ENCODE peak calls at places on chromosomes 12 and 14, in nine cellular contexts. M is stimulated activated effector memory CD8-positive, alpha-beta T cell treated with anti-CD3 and anti-CD28 coated beads, Interleukin-12 subunit alpha, Interleukin-12 subunit beta, amount 100 ng/mL, for 72 hours; Z is nephron progenitor cell; P is AG08395; V is stimulated activated CD8-positive, alpha-beta memory T cell treated with anti-CD3 and anti-CD28 coated beads, Interleukin-15, amount 100 ng/mL, for 24 hours; X is AG09309; Y is stimulated activated CD4-positive, alpha-beta T cell treated with anti-CD3 and anti-CD28 coated beads, Interleukin-12 subunit alpha, Interleukin-12 subunit beta, amount 100 ng/mL, for 24 hours; E is naive thymus-derived CD4-positive, alpha-beta T cell; G is gastrocnemius medialis. U is an unnamed sample.

GRCh38 chr12:66900616-66901015 is 221.7 kb upstream of the GRIP1 start:
- DNase-seq in Y (no peak), E (no peak), M (no peak), V (no peak), Z (no peak), G (no peak), X (no peak), P (no peak), U (no peak)

GRCh38 chr12:8031872-8032241 is 659 bp upstream of the FOXJ2 start:
- DNase-seq in Z (no peak), E (peak), Y (no peak), G (no peak), X (no peak), V (no peak), M (no peak), P (no peak), U (no peak)

GRCh38 chr12:96255077-96255476 is 60.9 kb downstream of the ELK3 start:
- DNase-seq in V (no peak), E (no peak), G (peak), M (peak), Z (no peak), Y (no peak), P (peak), X (no peak), U (no peak)

GRCh38 chr14:51087024-51087423 is 7.9 kb downstream of the TRIM9 start:
- DNase-seq in V (no peak), M (no peak), E (no peak), Z (no peak), P (no peak), X (no peak), G (no peak), Y (no peak), U (no peak)

GRCh38 chr14:68574906-68575305 is 218.0 kb downstream of the ZFP36L1 start:
- DNase-seq in E (no peak), X (no peak), M (no peak), Z (no peak), Y (no peak), G (no peak), V (no peak), P (peak), U (no peak)

GRCh38 chr12:104503191-104503590 is 46.4 kb downstream of the CHST11 start:
- DNase-seq in Z (no peak), Y (no peak), V (no peak), P (no peak), E (no peak), M (no peak), X (no peak), G (no peak), U (no peak)

GRCh38 chr12:5808956-5809355 is 136.1 kb downstream of the ANO2 start:
- DNase-seq in X (peak), E (no peak), P (peak), G (no peak), Z (no peak), M (no peak), Y (no peak), V (no peak), U (no peak)

GRCh38 chr12:89156324-89156723 is 196.0 kb downstream of the DUSP6 start:
- DNase-seq in P (no peak), Z (no peak), G (no peak), E (no peak), M (no peak), Y (no peak), V (no peak), X (no peak), U (no peak)

GRCh38 chr12:6950944-6951540 is at the start of gene PTPN6:
- DNase-seq in G (no peak), P (no peak), M (peak), V (no peak), Z (no peak), E (peak), X (no peak), Y (peak), U (no peak)

GRCh38 chr14:21268612-21269251 is 510 bp downstream of the HNRNPC start:
- DNase-seq in X (no peak), Z (peak), M (no peak), E (peak), V (no peak), G (peak), Y (no peak), P (no peak), U (peak)

GRCh38 chr12:65878540-65878939 is 54.3 kb downstream of the HMGA2 start:
- DNase-seq in Z (no peak), E (no peak), P (peak), V (no peak), Y (no peak), M (no peak), G (no peak), X (no peak), U (no peak)

GRCh38 chr14:31419179-31420012 is 954 bp downstream of the HEATR5A start:
- DNase-seq in Y (no peak), P (peak), G (no peak), X (no peak), M (no peak), E (no peak), V (no peak), Z (no peak), U (no peak)

GRCh38 chr12:124406043-124406442 is 111.2 kb downstream of the RFLNA start:
- DNase-seq in P (no peak), G (no peak), E (no peak), M (no peak), Z (no peak), V (no peak), Y (no peak), X (no peak), U (no peak)

GRCh38 chr14:22657861-22658260 is 13.7 kb upstream of the OR6J1 start:
- DNase-seq in G (no peak), X (no peak), P (no peak), Y (no peak), M (no peak), E (no peak), V (no peak), Z (no peak), U (no peak)

GRCh38 chr12:79706676-79707075 is 15.9 kb upstream of the PAWR start:
- DNase-seq in P (no peak), X (no peak), Y (no peak), M (no peak), Z (no peak), V (no peak), G (no peak), E (no peak), U (no peak)